ENCODE peak calls at places on chromosomes 11 and 22, in ten cellular contexts. U, P, T, O, H, S, W, G, X and F are unnamed samples.

GRCh38 chr22:32413715-32414114 is 1.7 kb upstream of the RTCB start:
- DNase-seq in O (peak; percentile 6), P (no peak), X (no peak), T (no peak), H (peak; percentile 69), S (no peak), U (peak; percentile 10), W (no peak), G (no peak), F (no peak)

GRCh38 chr22:17955611-17956379 is 68.6 kb downstream of the MICAL3 start:
- DNase-seq in O (no peak), U (no peak), G (no peak), P (no peak), T (no peak), W (no peak), S (no peak), X (no peak), H (no peak), F (no peak)

GRCh38 chr11:123202155-123202714 is 7.2 kb upstream of the CLMP start:
- DNase-seq in G (no peak), X (no peak), T (no peak), O (no peak), H (peak; percentile 94), U (no peak), S (no peak), W (no peak), P (peak; percentile 82), F (no peak)

GRCh38 chr11:47233989-47234668 is 14.5 kb downstream of the ACP2 start:
- DNase-seq in O (no peak), G (no peak), W (no peak), P (no peak), S (no peak), T (peak; percentile 34), H (peak; percentile 76), U (peak; percentile 67), X (no peak), F (no peak)

GRCh38 chr11:95991545-95991944 is 67.6 kb upstream of the MTMR2 start:
- DNase-seq in S (no peak), X (no peak), O (peak; percentile 42), U (no peak), W (no peak), P (no peak), H (peak; percentile 70), T (no peak), G (no peak), F (no peak)

GRCh38 chr22:45512363-45512762 is 9.7 kb downstream of the FBLN1 start:
- DNase-seq in W (no peak), O (no peak), X (no peak), G (no peak), S (no peak), P (no peak), U (no peak), H (no peak), T (no peak), F (no peak)

GRCh38 chr11:115505165-115505564 is 950 bp upstream of the CADM1 start:
- DNase-seq in O (no peak), X (no peak), T (no peak), P (peak; percentile 17), S (no peak), H (no peak), U (peak; percentile 7), G (no peak), W (no peak), F (no peak)

GRCh38 chr11:47437746-47438418 is 11.1 kb downstream of the RAPSN start:
- DNase-seq in G (no peak), S (peak; percentile 53), U (no peak), T (peak; percentile 68), P (no peak), H (no peak), W (no peak), X (no peak), O (no peak), F (no peak)

GRCh38 chr11:123351375-123351774 is 78.7 kb upstream of the GRAMD1B start:
- DNase-seq in P (no peak), X (peak; percentile 81), U (no peak), G (no peak), W (no peak), H (no peak), S (no peak), O (no peak), T (no peak), F (no peak)

GRCh38 chr22:22400099-22400498 is 108.4 kb downstream of the ZNF280B start:
- DNase-seq in W (no peak), S (no peak), H (no peak), P (no peak), O (no peak), U (no peak), X (no peak), G (no peak), T (no peak), F (no peak)

GRCh38 chr22:17754233-17754925 is 19.9 kb downstream of the BID start:
- DNase-seq in W (no peak), P (no peak), X (no peak), O (no peak), U (no peak), H (no peak), G (no peak), S (no peak), T (no peak), F (no peak)

GRCh38 chr11:132134322-132134721 is 763.9 kb downstream of the NTM start:
- DNase-seq in H (no peak), O (no peak), G (no peak), P (no peak), S (no peak), W (no peak), X (no peak), U (no peak), T (no peak), F (no peak)

DNA sequence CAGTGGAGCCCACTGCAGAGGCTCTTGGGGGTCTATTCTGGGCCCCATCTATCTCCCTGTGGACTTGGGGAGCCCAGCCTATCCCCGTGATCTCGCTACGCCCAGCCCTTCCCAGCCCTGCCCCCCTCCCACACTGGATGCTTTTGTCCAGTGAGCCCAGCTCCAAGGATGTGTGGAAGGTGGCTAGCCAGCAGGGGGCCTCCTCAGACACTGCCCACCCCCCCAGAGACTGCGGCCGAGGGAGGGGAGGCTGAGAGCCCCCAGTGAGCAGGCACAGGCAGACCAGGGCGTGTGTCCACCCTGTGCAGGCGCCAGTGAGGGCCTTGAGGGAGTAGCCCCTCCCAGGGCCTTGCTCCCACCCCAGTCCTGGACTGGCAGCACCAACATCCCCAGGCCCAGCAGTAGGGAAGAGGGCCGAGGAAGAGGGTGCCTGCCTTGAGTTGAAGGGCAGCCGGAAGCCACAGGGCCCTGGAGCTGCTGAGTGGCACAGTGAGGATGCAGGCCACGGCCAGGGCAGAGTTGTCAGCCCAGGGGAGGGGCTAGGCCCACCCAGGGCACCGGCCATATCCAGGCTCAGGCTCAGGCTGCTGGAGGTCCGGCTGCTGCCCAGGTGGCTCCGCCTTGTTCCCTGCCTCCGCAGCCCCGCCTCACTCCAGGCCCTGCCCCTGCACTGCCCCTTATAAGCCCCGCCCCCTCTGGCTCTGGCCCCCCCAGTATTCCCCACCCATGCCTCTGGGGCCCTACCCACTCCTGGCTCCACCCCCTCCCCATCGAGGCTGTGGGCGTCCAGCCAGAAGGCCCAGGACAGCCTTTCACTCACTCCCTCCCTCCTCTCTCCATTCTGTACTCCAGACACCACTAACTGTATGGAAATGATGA is 28.0 kb downstream of the MOB2 start:
- DNase-seq in P (peak; percentile 91), G (no peak), X (no peak), T (no peak), U (no peak), W (peak; percentile 74), S (peak; percentile 45), H (peak; percentile 31), O (no peak), F (peak; percentile 47)
- TF ChIP-seq CTCF in P (no peak), G (peak; percentile 40), X (peak; percentile 34), T (no peak), U (peak; percentile 18), W (peak; percentile 30), S (no peak), H (peak; percentile 37), O (peak; percentile 41), F (no peak)

DNA sequence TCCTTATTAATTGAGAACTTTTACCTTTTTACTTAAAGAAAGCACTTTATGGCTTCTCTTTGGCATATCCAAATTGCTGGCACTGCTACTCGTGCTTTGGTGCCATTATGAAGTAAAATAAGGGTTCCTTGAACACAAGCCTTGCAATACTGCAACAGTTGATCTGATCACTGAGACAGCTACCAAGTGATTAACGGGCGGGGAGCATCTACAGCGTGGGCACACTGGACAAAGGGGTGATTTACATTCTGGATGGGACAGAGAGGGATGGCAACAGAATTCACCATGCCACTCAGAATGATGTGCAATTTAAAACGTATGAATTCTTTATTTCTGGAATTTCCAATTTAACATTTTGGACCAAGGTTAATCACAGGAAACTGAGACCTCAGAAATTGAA is 7.7 kb downstream of the CHRDL2 start:
- DNase-seq in W (no peak), T (no peak), X (no peak), U (no peak), H (no peak), O (no peak), G (no peak), P (no peak), S (no peak), F (no peak)
- TF ChIP-seq CTCF in W (no peak), T (no peak), X (no peak), U (no peak), H (no peak), O (no peak), G (no peak), P (no peak), S (no peak), F (no peak)

GRCh38 chr11:94742645-94743044 is 25.5 kb upstream of the AMOTL1 start:
- DNase-seq in S (no peak), W (no peak), U (no peak), T (no peak), O (no peak), G (no peak), X (no peak), P (no peak), H (no peak), F (no peak)

GRCh38 chr11:94740083-94740974 is 27.8 kb upstream of the AMOTL1 start:
- DNase-seq in S (no peak), T (no peak), O (no peak), G (no peak), H (peak; percentile 17), W (peak; percentile 27), P (peak; percentile 53), U (no peak), X (peak; percentile 79), F (peak; percentile 57)

GRCh38 chr11:94738746-94739145 is 29.4 kb upstream of the AMOTL1 start:
- DNase-seq in H (no peak), X (no peak), U (no peak), S (no peak), T (no peak), W (no peak), G (no peak), O (no peak), P (no peak), F (no peak)

GRCh38 chr11:94739331-94739730 is 28.8 kb upstream of the AMOTL1 start:
- DNase-seq in O (no peak), G (no peak), T (no peak), U (no peak), P (no peak), H (no peak), W (no peak), S (no peak), X (no peak), F (no peak)

GRCh38 chr11:94740975-94741707 is 27.0 kb upstream of the AMOTL1 start:
- DNase-seq in X (no peak), T (peak; percentile 45), H (peak; percentile 76), S (peak; percentile 24), O (no peak), P (peak; percentile 41), U (peak; percentile 84), W (no peak), G (no peak), F (no peak)
- TF ChIP-seq CTCF in X (peak; percentile 38), T (peak; percentile 69), H (peak; percentile 69), S (peak; percentile 12), O (peak; percentile 68), P (peak; percentile 52), U (peak; percentile 31), W (peak; percentile 29), G (peak; percentile 68), F (peak; percentile 32)

GRCh38 chr11:119015054-119015611 is 3.0 kb downstream of the RPS25 start:
- DNase-seq in U (no peak), O (no peak), X (no peak), P (no peak), W (no peak), G (no peak), S (no peak), H (no peak), T (no peak), F (no peak)
- TF ChIP-seq CTCF in U (no peak), O (no peak), X (no peak), P (no peak), W (no peak), G (peak; percentile 41), S (no peak), H (peak; percentile 42), T (no peak), F (no peak)